ENCODE peak calls at places on chromosomes 6 and 20, in ten cellular contexts. One of them, this sample, is unnamed.
A peak's percentile ranks its signal among the peaks of the same experiment; 100 is the strongest.

GRCh38 chr6:82270791-82271392 is 23.3 kb upstream of the IBTK start:
- DNase-seq in OCI-LY7: peak; percentile 52
- DNase-seq in GM23338: peak; percentile 74
- DNase-seq in K562: peak; percentile 38
- DNase-seq in GM23248: peak; percentile 64
- DNase-seq in H1: no peak
- DNase-seq in hepatocyte: peak; percentile 32
- DNase-seq in DND-41: no peak
- DNase-seq in neuronal stem cell: peak; percentile 47
- DNase-seq in H9: no peak
- DNase-seq in this sample: peak; percentile 42

GRCh38 chr6:4388675-4389074 is 253.3 kb upstream of the ECI2 start:
- DNase-seq in H1: peak; percentile 42
- DNase-seq in GM23248: peak; percentile 8
- DNase-seq in K562: no peak
- DNase-seq in DND-41: no peak
- DNase-seq in GM23338: peak; percentile 33
- DNase-seq in neuronal stem cell: peak; percentile 11
- DNase-seq in H9: peak; percentile 88
- DNase-seq in hepatocyte: no peak
- DNase-seq in OCI-LY7: no peak
- DNase-seq in this sample: no peak

GRCh38 chr6:170271771-170272314 is 19.0 kb downstream of the DLL1 start:
- DNase-seq in H1: no peak
- DNase-seq in DND-41: peak; percentile 94
- DNase-seq in K562: no peak
- DNase-seq in OCI-LY7: peak; percentile 25
- DNase-seq in hepatocyte: no peak
- DNase-seq in GM23248: no peak
- DNase-seq in neuronal stem cell: no peak
- DNase-seq in H9: no peak
- DNase-seq in GM23338: no peak
- DNase-seq in this sample: no peak

GRCh38 chr20:46572181-46572580 is 21.7 kb upstream of the OCSTAMP start:
- DNase-seq in hepatocyte: no peak
- DNase-seq in H9: no peak
- DNase-seq in DND-41: no peak
- DNase-seq in K562: no peak
- DNase-seq in GM23338: no peak
- DNase-seq in H1: no peak
- DNase-seq in OCI-LY7: no peak
- DNase-seq in neuronal stem cell: no peak
- DNase-seq in GM23248: no peak
- DNase-seq in this sample: no peak

GRCh38 chr20:47215653-47216397 is 140.7 kb downstream of the ZMYND8 start:
- DNase-seq in K562: no peak
- DNase-seq in H9: no peak
- DNase-seq in GM23248: peak; percentile 15
- DNase-seq in H1: no peak
- DNase-seq in GM23338: no peak
- DNase-seq in OCI-LY7: no peak
- DNase-seq in DND-41: no peak
- DNase-seq in hepatocyte: no peak
- DNase-seq in neuronal stem cell: no peak
- DNase-seq in this sample: no peak

GRCh38 chr20:9177278-9177677 is 108.4 kb downstream of the PLCB4 start:
- DNase-seq in GM23338: no peak
- DNase-seq in OCI-LY7: no peak
- DNase-seq in GM23248: no peak
- DNase-seq in DND-41: no peak
- DNase-seq in hepatocyte: no peak
- DNase-seq in H1: no peak
- DNase-seq in H9: no peak
- DNase-seq in K562: no peak
- DNase-seq in neuronal stem cell: no peak
- DNase-seq in this sample: no peak

GRCh38 chr6:102766946-102767345 is 1373.4 kb downstream of the GRIK2 start:
- DNase-seq in neuronal stem cell: no peak
- DNase-seq in H9: no peak
- DNase-seq in H1: no peak
- DNase-seq in GM23248: no peak
- DNase-seq in DND-41: no peak
- DNase-seq in OCI-LY7: no peak
- DNase-seq in hepatocyte: no peak
- DNase-seq in K562: no peak
- DNase-seq in GM23338: no peak
- DNase-seq in this sample: peak; percentile 41

GRCh38 chr6:33875696-33876095 is 71.9 kb upstream of the MLN start:
- DNase-seq in GM23248: peak; percentile 9
- DNase-seq in hepatocyte: no peak
- DNase-seq in GM23338: no peak
- DNase-seq in H1: no peak
- DNase-seq in neuronal stem cell: no peak
- DNase-seq in OCI-LY7: no peak
- DNase-seq in DND-41: no peak
- DNase-seq in K562: no peak
- DNase-seq in H9: no peak
- DNase-seq in this sample: no peak

GRCh38 chr6:104952911-104953409 is 3.9 kb upstream of the LIN28B start:
- DNase-seq in hepatocyte: peak; percentile 9
- DNase-seq in H9: peak; percentile 77
- DNase-seq in GM23338: peak; percentile 95
- DNase-seq in K562: peak; percentile 37
- DNase-seq in neuronal stem cell: peak; percentile 58
- DNase-seq in GM23248: no peak
- DNase-seq in OCI-LY7: no peak
- DNase-seq in DND-41: no peak
- DNase-seq in H1: peak; percentile 77
- DNase-seq in this sample: no peak

GRCh38 chr6:104951677-104952076 is 5.2 kb upstream of the LIN28B start:
- DNase-seq in OCI-LY7: no peak
- DNase-seq in GM23338: no peak
- DNase-seq in H9: no peak
- DNase-seq in H1: no peak
- DNase-seq in GM23248: no peak
- DNase-seq in K562: no peak
- DNase-seq in hepatocyte: no peak
- DNase-seq in DND-41: no peak
- DNase-seq in neuronal stem cell: no peak
- DNase-seq in this sample: no peak

GRCh38 chr6:104954091-104954797 is 2.7 kb upstream of the LIN28B start:
- DNase-seq in GM23338: peak; percentile 56
- DNase-seq in K562: no peak
- DNase-seq in OCI-LY7: no peak
- DNase-seq in hepatocyte: no peak
- DNase-seq in GM23248: no peak
- DNase-seq in H1: no peak
- DNase-seq in H9: no peak
- DNase-seq in DND-41: no peak
- DNase-seq in neuronal stem cell: no peak
- DNase-seq in this sample: no peak

GRCh38 chr6:104953410-104953953 is 3.4 kb upstream of the LIN28B start:
- DNase-seq in GM23248: no peak
- DNase-seq in H1: peak; percentile 82
- DNase-seq in GM23338: peak; percentile 90
- DNase-seq in neuronal stem cell: peak; percentile 65
- DNase-seq in OCI-LY7: no peak
- DNase-seq in hepatocyte: peak; percentile 19
- DNase-seq in DND-41: no peak
- DNase-seq in H9: peak; percentile 91
- DNase-seq in K562: peak; percentile 56
- DNase-seq in this sample: no peak

GRCh38 chr6:104949206-104949605 is 7.7 kb upstream of the LIN28B start:
- DNase-seq in OCI-LY7: no peak
- DNase-seq in H9: no peak
- DNase-seq in hepatocyte: no peak
- DNase-seq in H1: no peak
- DNase-seq in GM23338: no peak
- DNase-seq in DND-41: no peak
- DNase-seq in neuronal stem cell: no peak
- DNase-seq in GM23248: no peak
- DNase-seq in K562: no peak
- DNase-seq in this sample: no peak
- H3K27ac ChIP-seq in OCI-LY7: no peak overlapping the region
- H3K27ac ChIP-seq in H9: no peak overlapping the region
- H3K27ac ChIP-seq in hepatocyte: no peak overlapping the region
- H3K27ac ChIP-seq in H1: no peak overlapping the region
- H3K27ac ChIP-seq in GM23338: no peak overlapping the region
- H3K27ac ChIP-seq in DND-41: no peak overlapping the region
- H3K27ac ChIP-seq in neuronal stem cell: no peak overlapping the region
- H3K27ac ChIP-seq in GM23248: no peak overlapping the region
- H3K27ac ChIP-seq in K562: no peak overlapping the region
- H3K27ac ChIP-seq in this sample: no peak overlapping the region

DNA sequence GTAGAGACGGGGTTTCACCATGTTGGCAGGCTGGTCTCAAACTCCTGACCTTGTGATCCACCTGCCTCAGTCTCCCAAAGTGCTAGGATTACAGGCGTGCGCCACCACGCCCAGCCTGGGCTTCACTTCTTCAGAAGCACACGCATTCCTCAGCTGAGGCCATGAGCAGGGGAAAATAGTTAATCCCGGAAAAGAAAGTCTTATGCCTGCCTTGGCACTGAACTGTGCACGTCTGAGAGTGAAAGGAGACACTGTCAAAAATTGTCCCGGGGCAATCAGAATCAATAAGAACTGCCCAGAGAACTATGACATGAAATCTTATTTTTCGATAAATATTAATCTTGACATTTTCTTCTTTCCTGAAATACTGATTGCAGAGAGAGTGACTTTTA is 2.8 kb downstream of the BTN2A2 start:
- DNase-seq in hepatocyte: no peak
- DNase-seq in H1: no peak
- DNase-seq in K562: no peak
- DNase-seq in OCI-LY7: no peak
- DNase-seq in neuronal stem cell: no peak
- DNase-seq in GM23338: no peak
- DNase-seq in DND-41: no peak
- DNase-seq in H9: no peak
- DNase-seq in GM23248: no peak
- DNase-seq in this sample: no peak
- H3K4me2 ChIP-seq in hepatocyte: no peak overlapping the region
- H3K4me2 ChIP-seq in H1: no peak overlapping the region
- H3K4me2 ChIP-seq in K562: no peak overlapping the region
- H3K4me2 ChIP-seq in OCI-LY7: no peak overlapping the region
- H3K4me2 ChIP-seq in neuronal stem cell: no peak overlapping the region
- H3K4me2 ChIP-seq in GM23338: no peak overlapping the region
- H3K4me2 ChIP-seq in DND-41: no peak overlapping the region
- H3K4me2 ChIP-seq in H9: no peak overlapping the region
- H3K4me2 ChIP-seq in GM23248: no peak overlapping the region
- H3K4me2 ChIP-seq in this sample: no peak overlapping the region

GRCh38 chr6:32854376-32855178 is 585 bp downstream of the PSMB9 start:
- DNase-seq in DND-41: peak; percentile 84
- DNase-seq in neuronal stem cell: no peak
- DNase-seq in OCI-LY7: peak; percentile 74
- DNase-seq in GM23338: peak; percentile 30
- DNase-seq in H9: no peak
- DNase-seq in K562: no peak
- DNase-seq in hepatocyte: peak; percentile 30
- DNase-seq in H1: no peak
- DNase-seq in GM23248: peak; percentile 71
- DNase-seq in this sample: peak; percentile 52

GRCh38 chr6:32852844-32853540 is 512 bp downstream of the TAP1 start:
- DNase-seq in neuronal stem cell: no peak
- DNase-seq in K562: no peak
- DNase-seq in OCI-LY7: peak; percentile 56
- DNase-seq in hepatocyte: peak; percentile 60
- DNase-seq in GM23338: peak; percentile 51
- DNase-seq in H9: peak; percentile 42
- DNase-seq in H1: peak; percentile 73
- DNase-seq in DND-41: peak; percentile 56
- DNase-seq in GM23248: peak; percentile 67
- DNase-seq in this sample: peak; percentile 36

GRCh38 chr6:32851025-32851424 is 2.5 kb downstream of the TAP1 start:
- DNase-seq in DND-41: no peak
- DNase-seq in K562: no peak
- DNase-seq in hepatocyte: no peak
- DNase-seq in GM23338: no peak
- DNase-seq in OCI-LY7: no peak
- DNase-seq in neuronal stem cell: no peak
- DNase-seq in H9: no peak
- DNase-seq in GM23248: no peak
- DNase-seq in H1: no peak
- DNase-seq in this sample: no peak

GRCh38 chr6:32853541-32854375 is at the start of the genes PSMB9 and TAP1:
- DNase-seq in DND-41: peak; percentile 94
- DNase-seq in H9: peak; percentile 95
- DNase-seq in OCI-LY7: peak; percentile 94
- DNase-seq in H1: peak; percentile 91
- DNase-seq in hepatocyte: peak; percentile 97
- DNase-seq in neuronal stem cell: peak; percentile 86
- DNase-seq in GM23338: peak; percentile 95
- DNase-seq in K562: peak; percentile 95
- DNase-seq in GM23248: peak; percentile 97
- DNase-seq in this sample: peak; percentile 89

GRCh38 chr6:32852018-32852843 is 1.3 kb downstream of the TAP1 start:
- DNase-seq in hepatocyte: no peak
- DNase-seq in neuronal stem cell: no peak
- DNase-seq in OCI-LY7: no peak
- DNase-seq in K562: no peak
- DNase-seq in H9: no peak
- DNase-seq in DND-41: no peak
- DNase-seq in H1: no peak
- DNase-seq in GM23248: peak; percentile 59
- DNase-seq in GM23338: peak; percentile 48
- DNase-seq in this sample: peak; percentile 13
- H2AFZ ChIP-seq in hepatocyte: peak overlapping the region; percentile 79
- H2AFZ ChIP-seq in neuronal stem cell: peak overlapping the region; percentile 99
- H2AFZ ChIP-seq in OCI-LY7: peak overlapping the region; percentile 49
- H2AFZ ChIP-seq in K562: no peak overlapping the region
- H2AFZ ChIP-seq in H9: no peak overlapping the region
- H2AFZ ChIP-seq in DND-41: peak overlapping the region; percentile 91
- H2AFZ ChIP-seq in H1: peak overlapping the region; percentile 78
- H2AFZ ChIP-seq in GM23248: peak overlapping the region; percentile 97
- H2AFZ ChIP-seq in GM23338: peak overlapping the region; percentile 96
- H2AFZ ChIP-seq in this sample: peak overlapping the region; percentile 88

GRCh38 chr6:149320745-149321240 is 3.3 kb downstream of the TAB2 start:
- DNase-seq in K562: no peak
- DNase-seq in GM23338: no peak
- DNase-seq in H1: no peak
- DNase-seq in H9: no peak
- DNase-seq in hepatocyte: no peak
- DNase-seq in DND-41: no peak
- DNase-seq in neuronal stem cell: no peak
- DNase-seq in OCI-LY7: no peak
- DNase-seq in GM23248: peak; percentile 44
- DNase-seq in this sample: no peak

GRCh38 chr6:149323925-149324324 is 6.4 kb downstream of the TAB2 start:
- DNase-seq in H9: no peak
- DNase-seq in DND-41: no peak
- DNase-seq in H1: no peak
- DNase-seq in K562: no peak
- DNase-seq in GM23338: peak; percentile 38
- DNase-seq in OCI-LY7: no peak
- DNase-seq in GM23248: no peak
- DNase-seq in neuronal stem cell: no peak
- DNase-seq in hepatocyte: no peak
- DNase-seq in this sample: no peak

GRCh38 chr6:149323353-149323752 is 5.8 kb downstream of the TAB2 start:
- DNase-seq in H1: no peak
- DNase-seq in K562: no peak
- DNase-seq in H9: no peak
- DNase-seq in DND-41: no peak
- DNase-seq in hepatocyte: no peak
- DNase-seq in GM23248: no peak
- DNase-seq in OCI-LY7: no peak
- DNase-seq in GM23338: no peak
- DNase-seq in neuronal stem cell: no peak
- DNase-seq in this sample: no peak

GRCh38 chr6:149325648-149326236 is 8.2 kb downstream of the TAB2 start:
- DNase-seq in DND-41: no peak
- DNase-seq in neuronal stem cell: no peak
- DNase-seq in GM23338: no peak
- DNase-seq in OCI-LY7: no peak
- DNase-seq in hepatocyte: no peak
- DNase-seq in H1: no peak
- DNase-seq in GM23248: no peak
- DNase-seq in K562: no peak
- DNase-seq in H9: no peak
- DNase-seq in this sample: no peak

GRCh38 chr6:149324428-149324827 is 6.9 kb downstream of the TAB2 start:
- DNase-seq in H1: no peak
- DNase-seq in DND-41: no peak
- DNase-seq in H9: no peak
- DNase-seq in GM23248: peak; percentile 42
- DNase-seq in hepatocyte: no peak
- DNase-seq in GM23338: no peak
- DNase-seq in neuronal stem cell: no peak
- DNase-seq in OCI-LY7: no peak
- DNase-seq in K562: no peak
- DNase-seq in this sample: no peak
- H3K27ac ChIP-seq in H1: no peak overlapping the region
- H3K27ac ChIP-seq in DND-41: no peak overlapping the region
- H3K27ac ChIP-seq in H9: no peak overlapping the region
- H3K27ac ChIP-seq in GM23248: no peak overlapping the region
- H3K27ac ChIP-seq in hepatocyte: no peak overlapping the region
- H3K27ac ChIP-seq in GM23338: no peak overlapping the region
- H3K27ac ChIP-seq in neuronal stem cell: no peak overlapping the region
- H3K27ac ChIP-seq in OCI-LY7: no peak overlapping the region
- H3K27ac ChIP-seq in K562: no peak overlapping the region
- H3K27ac ChIP-seq in this sample: no peak overlapping the region

This sample was measured in fibroblast of lung.